ENCODE peak calls at places on chromosomes 11 and 22, in ten cellular contexts. U is body of pancreas, Y is HAP-1, F is mesenchymal stem cell, P is lung, O is T-helper 17 cell, A is left lung, K is SJSA1, I is upper lobe of right lung, N is K562. B is an unnamed sample. For H3K9me3, the result is how much of the 10 kb centered on the place peaks cover.

GRCh38 chr11:117766576-117766975 is 30.4 kb downstream of the DSCAML1 start:
- DNase-seq in U (no peak), Y (no peak), F (no peak), P (no peak), O (no peak), A (no peak), K (no peak), I (no peak), N (no peak), B (no peak)

GRCh38 chr11:64048042-64048854 is 12.5 kb downstream of the FLRT1 start:
- DNase-seq in U (no peak), Y (no peak), F (no peak), P (no peak), O (no peak), A (no peak), K (no peak), I (no peak), N (no peak), B (no peak)

GRCh38 chr22:35446365-35446764 is 46.4 kb downstream of the MCM5 start:
- DNase-seq in U (no peak), Y (no peak), F (peak), P (no peak), O (no peak), A (peak), K (peak), I (no peak), N (no peak), B (no peak)

GRCh38 chr11:62678433-62678769 is 472 bp downstream of the UBXN1 start:
- DNase-seq in U (no peak), Y (no peak), F (no peak), P (no peak), O (no peak), A (no peak), K (no peak), I (no peak), N (no peak), B (no peak)

GRCh38 chr11:11155962-11156815 is 196.9 kb downstream of the CSNK2A3 start:
- DNase-seq in U (no peak), Y (peak), F (no peak), P (no peak), O (peak), A (no peak), K (no peak), I (no peak), N (peak), B (no peak)

GRCh38 chr11:45001466-45002165 is 50.9 kb upstream of the TP53I11 start:
- DNase-seq in U (no peak), Y (no peak), F (no peak), P (no peak), O (no peak), A (no peak), K (peak), I (no peak), N (no peak), B (no peak)

GRCh38 chr22:39746600-39747262 is 146.8 kb downstream of the ENTHD1 start:
- DNase-seq in U (no peak), Y (no peak), F (no peak), P (no peak), O (no peak), A (no peak), K (no peak), I (no peak), N (no peak), B (no peak)

GRCh38 chr11:64856382-64857227 is 12.2 kb upstream of the CDC42BPG start:
- DNase-seq in U (no peak), Y (no peak), F (peak), P (peak), O (no peak), A (peak), K (peak), I (peak), N (no peak), B (no peak)

GRCh38 chr11:65077466-65077865 is 6.4 kb downstream of the CDCA5 start:
- DNase-seq in U (no peak), Y (no peak), F (no peak), P (no peak), O (no peak), A (no peak), K (no peak), I (no peak), N (no peak), B (no peak)

GRCh38 chr11:15258433-15259350 is 144.0 kb downstream of the INSC start:
- DNase-seq in U (peak), Y (peak), F (peak), P (no peak), O (no peak), A (no peak), K (no peak), I (no peak), N (no peak), B (no peak)

GRCh38 chr11:16897460-16898061 is 116.7 kb downstream of the PLEKHA7 start:
- DNase-seq in U (peak), Y (no peak), F (no peak), P (no peak), O (no peak), A (no peak), K (no peak), I (no peak), N (no peak), B (no peak)

GRCh38 chr11:113881856-113882255 is 6.5 kb upstream of the USP28 start:
- DNase-seq in U (no peak), Y (no peak), F (no peak), P (no peak), O (no peak), A (no peak), K (no peak), I (no peak), N (peak), B (no peak)

GRCh38 chr22:17087176-17088131 is 2.7 kb downstream of the IL17RA start:
- DNase-seq in U (no peak), Y (no peak), F (peak), P (no peak), O (no peak), A (no peak), K (peak), I (peak), N (no peak), B (no peak)

GRCh38 chr11:40030867-40031266 is 1428.6 kb downstream of the LRRC4C start:
- DNase-seq in U (no peak), Y (no peak), F (no peak), P (no peak), O (no peak), A (no peak), K (no peak), I (no peak), N (no peak), B (no peak)

GRCh38 chr22:19845369-19845722 is 9.3 kb downstream of the GNB1L start:
- DNase-seq in U (no peak), Y (no peak), F (no peak), P (no peak), O (no peak), A (no peak), K (no peak), I (no peak), N (peak), B (no peak)

GRCh38 chr11:67583319-67584204 is at the start of gene GSTP1:
- DNase-seq in U (peak), Y (peak), F (peak), P (peak), O (peak), A (peak), K (peak), I (peak), N (peak), B (peak)

GRCh38 chr11:118304227-118304808 is at the start of gene CD3E:
- DNase-seq in U (no peak), Y (no peak), F (no peak), P (no peak), O (peak), A (no peak), K (no peak), I (no peak), N (no peak), B (no peak)

GRCh38 chr11:16787035-16787744 is 48.7 kb downstream of the C11orf58 start:
- DNase-seq in U (no peak), Y (no peak), F (no peak), P (no peak), O (no peak), A (no peak), K (no peak), I (peak), N (no peak), B (no peak)

GRCh38 chr11:9263840-9264380 is 1.2 kb downstream of the DENND5A start:
- DNase-seq in U (no peak), Y (peak), F (peak), P (no peak), O (no peak), A (no peak), K (no peak), I (no peak), N (peak), B (no peak)

GRCh38 chr11:126419801-126420729 is 64.6 kb downstream of the ST3GAL4 start:
- DNase-seq in U (no peak), Y (no peak), F (peak), P (no peak), O (no peak), A (no peak), K (no peak), I (no peak), N (peak), B (no peak)

GRCh38 chr11:14927146-14927545 is 35.1 kb upstream of the CYP2R1 start:
- DNase-seq in U (no peak), Y (no peak), F (no peak), P (no peak), O (no peak), A (no peak), K (no peak), I (no peak), N (no peak), B (no peak)

GRCh38 chr22:24409707-24410106 is 17.7 kb upstream of the ADORA2A start:
- DNase-seq in U (no peak), Y (no peak), F (peak), P (no peak), O (no peak), A (no peak), K (no peak), I (no peak), N (no peak), B (no peak)

GRCh38 chr11:14974723-14975587 is 2.8 kb upstream of the CALCA start:
- DNase-seq in U (peak), Y (peak), F (peak), P (no peak), O (peak), A (no peak), K (no peak), I (peak), N (peak), B (peak)

GRCh38 chr11:75428301-75428724 is 4.7 kb downstream of the KLHL35 start:
- DNase-seq in U (peak), Y (no peak), F (no peak), P (peak), O (peak), A (peak), K (no peak), I (peak), N (peak), B (peak)

GRCh38 chr11:2630679-2631078 is 69.1 kb downstream of the KCNQ1OT1 start:
- DNase-seq in U (no peak), Y (no peak), F (no peak), P (no peak), O (no peak), A (no peak), K (no peak), I (no peak), N (no peak), B (no peak)
- H3K9me3 ChIP-seq in U (under half), Y (under half), F (half or more), P (under half), O (under half), A (under half), K (under half), I (under half), N (under half), B (half or more)

GRCh38 chr11:133931449-133932060 is 25.2 kb downstream of the IGSF9B start:
- DNase-seq in U (no peak), Y (no peak), F (no peak), P (no peak), O (no peak), A (no peak), K (no peak), I (no peak), N (no peak), B (no peak)
- H3K9me3 ChIP-seq in U (under half), Y (under half), F (under half), P (under half), O (under half), A (under half), K (under half), I (under half), N (under half), B (under half)

GRCh38 chr11:2645779-2646118 is 54.0 kb downstream of the KCNQ1OT1 start:
- DNase-seq in U (no peak), Y (no peak), F (no peak), P (no peak), O (no peak), A (no peak), K (no peak), I (no peak), N (no peak), B (no peak)
- H3K9me3 ChIP-seq in U (half or more), Y (under half), F (half or more), P (under half), O (under half), A (under half), K (half or more), I (under half), N (under half), B (half or more)

GRCh38 chr11:127420139-127420538 is 419.6 kb upstream of the KIRREL3 start:
- DNase-seq in U (no peak), Y (no peak), F (no peak), P (no peak), O (no peak), A (no peak), K (no peak), I (no peak), N (no peak), B (no peak)
- H3K9me3 ChIP-seq in U (under half), Y (under half), F (under half), P (under half), O (under half), A (under half), K (under half), I (under half), N (under half), B (under half)

GRCh38 chr11:70640408-70640807 is 242.1 kb downstream of the CTTN start:
- DNase-seq in U (no peak), Y (no peak), F (no peak), P (no peak), O (no peak), A (no peak), K (no peak), I (no peak), N (no peak), B (no peak)
- H3K9me3 ChIP-seq in U (under half), Y (under half), F (under half), P (under half), O (under half), A (under half), K (half or more), I (under half), N (under half), B (under half)

DNA sequence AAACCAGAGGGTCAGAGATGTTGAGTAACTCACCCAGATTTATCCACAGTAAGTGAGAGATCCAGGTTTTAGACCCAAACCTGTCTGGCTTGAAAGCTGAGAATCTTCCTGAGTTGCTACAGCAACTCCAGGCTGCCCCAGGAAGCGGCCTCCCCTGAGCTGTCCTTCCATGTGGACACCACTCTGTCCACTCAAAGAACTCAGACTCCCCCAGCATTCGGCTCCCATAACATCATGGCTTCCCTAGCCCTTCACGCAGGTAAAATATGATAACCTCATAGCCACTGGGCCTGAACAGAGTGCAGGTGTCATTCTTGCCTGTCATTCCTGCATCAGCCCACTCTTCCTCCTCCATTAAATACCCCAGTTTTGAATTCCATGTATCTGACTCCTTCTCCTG is 657.8 kb downstream of the TBC1D22A start:
- DNase-seq in U (no peak), Y (no peak), F (no peak), P (no peak), O (no peak), A (no peak), K (no peak), I (no peak), N (no peak), B (no peak)
- H3K9me3 ChIP-seq in U (under half), Y (under half), F (under half), P (under half), O (under half), A (under half), K (under half), I (under half), N (under half), B (under half)

DNA sequence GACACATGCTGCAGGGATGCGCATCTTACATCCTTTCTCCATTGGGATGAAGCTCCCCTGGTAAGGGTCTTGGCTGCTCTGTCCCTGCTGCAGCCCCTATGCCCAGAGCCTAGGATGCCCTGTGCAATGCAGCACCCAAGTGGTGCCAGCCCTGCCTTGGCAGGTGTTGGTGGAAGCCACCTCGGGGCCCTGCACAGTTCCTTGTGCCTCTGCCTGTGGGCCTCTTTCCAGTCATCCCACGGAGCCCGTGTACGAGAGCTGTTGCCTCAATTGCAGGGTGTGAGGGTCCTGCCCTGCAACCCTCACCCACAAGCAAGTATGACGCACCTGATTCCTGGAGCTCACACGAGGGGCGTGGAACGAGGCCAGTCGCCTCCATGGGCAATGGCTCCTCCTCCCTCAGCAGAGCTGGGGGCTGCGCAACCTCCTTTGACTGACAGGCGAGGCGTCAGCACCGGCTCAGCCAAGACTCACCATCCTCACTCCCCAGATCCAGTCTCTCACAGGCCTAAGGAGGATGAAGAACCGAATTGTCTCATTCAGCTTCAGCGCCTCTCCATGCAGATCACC is 719.6 kb downstream of the BRD1 start:
- DNase-seq in U (no peak), Y (no peak), F (no peak), P (no peak), O (no peak), A (no peak), K (no peak), I (no peak), N (no peak), B (no peak)
- H3K9me3 ChIP-seq in U (under half), Y (under half), F (under half), P (under half), O (under half), A (under half), K (under half), I (under half), N (under half), B (under half)

GRCh38 chr11:35990170-35990569 is 46.3 kb downstream of the LDLRAD3 start:
- DNase-seq in U (no peak), Y (no peak), F (no peak), P (no peak), O (no peak), A (no peak), K (no peak), I (no peak), N (no peak), B (no peak)

GRCh38 chr11:35992551-35992950 is 48.7 kb downstream of the LDLRAD3 start:
- DNase-seq in U (no peak), Y (no peak), F (no peak), P (no peak), O (no peak), A (no peak), K (no peak), I (no peak), N (no peak), B (no peak)

GRCh38 chr11:35986958-35987357 is 43.1 kb downstream of the LDLRAD3 start:
- DNase-seq in U (no peak), Y (no peak), F (peak), P (no peak), O (no peak), A (no peak), K (no peak), I (no peak), N (no peak), B (no peak)

GRCh38 chr11:35994421-35994820 is 50.6 kb downstream of the LDLRAD3 start:
- DNase-seq in U (no peak), Y (no peak), F (no peak), P (no peak), O (no peak), A (no peak), K (no peak), I (no peak), N (no peak), B (no peak)

DNA sequence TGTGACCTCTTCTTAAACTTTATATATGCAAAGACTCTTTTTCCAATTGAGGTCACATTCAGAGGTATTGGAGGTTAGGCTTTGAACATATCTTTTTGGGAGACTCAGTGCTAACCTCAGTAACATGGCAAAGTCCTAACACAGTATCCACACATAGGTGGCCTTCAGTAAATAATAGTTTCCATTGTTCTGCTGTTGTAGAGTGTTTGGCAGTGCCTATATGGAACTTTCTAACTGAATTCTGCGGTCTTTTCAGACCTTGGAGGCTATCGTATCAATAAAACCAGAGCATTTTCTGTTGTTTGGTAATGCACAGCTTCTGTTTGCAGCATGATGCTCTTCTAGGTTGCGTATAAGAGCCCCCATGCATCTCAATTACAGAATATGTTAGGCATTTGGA is 47.0 kb downstream of the LDLRAD3 start:
- DNase-seq in U (no peak), Y (no peak), F (no peak), P (no peak), O (no peak), A (no peak), K (no peak), I (no peak), N (no peak), B (no peak)
- H3K9me3 ChIP-seq in U (under half), Y (under half), F (under half), P (under half), O (under half), A (under half), K (under half), I (under half), N (under half), B (under half)